ENCODE peak calls at places on chromosomes 11 and 22, in seven cellular contexts. G is HL-60, B is IMR-90, T is AG04450, J is endothelial cell of umbilical vein, P is AG10803, C is vagina. L is an unnamed sample.

GRCh38 chr11:23023319-23023718 is 163.0 kb upstream of the CCDC179 start:
- DNase-seq in J (no peak), G (no peak), B (peak), T (no peak), P (no peak), C (no peak), L (no peak)

GRCh38 chr11:95515379-95515778 is 274.2 kb downstream of the FAM76B start:
- DNase-seq in C (no peak), T (no peak), G (no peak), J (no peak), B (peak), P (no peak), L (no peak)

GRCh38 chr11:35354644-35355043 is 64.7 kb downstream of the SLC1A2 start:
- DNase-seq in G (no peak), T (no peak), P (peak), C (no peak), J (no peak), B (peak), L (no peak)

GRCh38 chr11:111445586-111445985 is 66.5 kb upstream of the POU2AF1 start:
- DNase-seq in B (peak), C (no peak), J (peak), G (no peak), P (peak), T (no peak), L (no peak)

GRCh38 chr22:38967451-38968450 is 10.3 kb downstream of the APOBEC3A start:
- DNase-seq in J (no peak), G (peak), B (no peak), T (no peak), C (no peak), P (no peak), L (no peak)

GRCh38 chr11:124799384-124800225 is 601 bp downstream of the MSANTD2 start:
- DNase-seq in B (peak), C (no peak), G (peak), J (peak), P (peak), T (no peak), L (no peak)

GRCh38 chr22:46797355-46797754 is 34.9 kb downstream of the TBC1D22A start:
- DNase-seq in P (peak), C (peak), G (peak), B (peak), T (no peak), J (no peak), L (no peak)

GRCh38 chr22:45583504-45583903 is 80.8 kb downstream of the FBLN1 start:
- DNase-seq in T (no peak), C (no peak), J (no peak), G (peak), P (no peak), B (no peak), L (no peak)

GRCh38 chr11:15901790-15902189 is 454.6 kb downstream of the SOX6 start:
- DNase-seq in G (no peak), C (no peak), T (no peak), J (no peak), P (no peak), B (no peak), L (no peak)

GRCh38 chr11:75066061-75066460 is 30.6 kb downstream of the OR2AT4 start:
- DNase-seq in B (peak), G (no peak), T (no peak), C (no peak), J (no peak), P (no peak), L (no peak)

GRCh38 chr11:13440100-13440855 is 22.7 kb downstream of the BTBD10 start:
- DNase-seq in P (peak), B (peak), G (no peak), J (peak), T (peak), C (no peak), L (peak)

GRCh38 chr11:130816516-130816915 is 99.8 kb downstream of the SNX19 start:
- DNase-seq in P (peak), B (no peak), C (no peak), G (no peak), J (no peak), T (no peak), L (no peak)

GRCh38 chr11:130815074-130815802 is 101.0 kb downstream of the SNX19 start:
- DNase-seq in B (no peak), T (no peak), C (no peak), J (no peak), P (no peak), G (no peak), L (no peak)

GRCh38 chr11:130815921-130816320 is 100.4 kb downstream of the SNX19 start:
- DNase-seq in G (no peak), P (no peak), T (no peak), J (no peak), C (no peak), B (no peak), L (no peak)

GRCh38 chr11:130817608-130817944 is 98.7 kb downstream of the SNX19 start:
- DNase-seq in P (peak), T (peak), C (no peak), B (peak), J (no peak), G (peak), L (peak)

DNA sequence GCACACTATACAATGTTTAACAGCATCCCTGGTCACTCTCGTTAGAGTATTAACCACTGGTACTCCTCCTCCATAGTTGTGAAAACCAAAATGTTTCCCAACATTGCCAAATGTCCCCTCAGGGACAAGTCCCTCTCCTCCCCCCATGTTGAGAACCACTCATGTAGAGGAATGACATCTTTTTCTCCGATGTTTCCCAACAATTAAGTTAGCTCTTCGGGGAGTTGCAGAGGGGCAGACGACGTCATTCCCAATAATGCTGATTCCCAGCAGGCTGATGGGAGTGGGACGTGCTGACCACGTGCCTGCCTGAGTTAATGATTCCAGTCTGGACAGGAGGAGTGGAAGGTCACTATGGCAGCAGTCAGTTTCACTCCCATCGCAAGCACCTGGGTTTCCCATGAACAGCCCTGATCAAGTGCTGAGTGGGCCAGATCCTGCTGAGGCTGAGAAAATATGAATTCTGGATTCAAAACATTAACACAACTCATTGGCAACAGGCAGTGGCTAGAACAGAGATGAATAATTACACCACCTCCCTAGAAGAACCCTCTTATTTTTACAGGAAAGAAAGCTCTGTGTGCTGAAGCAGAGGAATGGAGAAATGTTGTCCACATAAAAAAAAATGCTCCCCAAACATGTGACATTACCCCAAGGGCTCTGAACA is 99.2 kb downstream of the SNX19 start:
- DNase-seq in T (no peak), B (no peak), P (peak), J (no peak), G (no peak), C (no peak), L (no peak)
- H3K4me3 ChIP-seq in T (no peak), B (no peak), P (no peak), J (no peak), G (no peak), C (no peak), L (no peak)

GRCh38 chr11:9763301-9763700 is 99.4 kb downstream of the SWAP70 start:
- DNase-seq in G (no peak), B (no peak), P (no peak), J (no peak), C (no peak), T (no peak), L (no peak)
- TF ChIP-seq CTCF in G (no peak), B (no peak), P (no peak), J (no peak), C (no peak), T (no peak), L (no peak)

DNA sequence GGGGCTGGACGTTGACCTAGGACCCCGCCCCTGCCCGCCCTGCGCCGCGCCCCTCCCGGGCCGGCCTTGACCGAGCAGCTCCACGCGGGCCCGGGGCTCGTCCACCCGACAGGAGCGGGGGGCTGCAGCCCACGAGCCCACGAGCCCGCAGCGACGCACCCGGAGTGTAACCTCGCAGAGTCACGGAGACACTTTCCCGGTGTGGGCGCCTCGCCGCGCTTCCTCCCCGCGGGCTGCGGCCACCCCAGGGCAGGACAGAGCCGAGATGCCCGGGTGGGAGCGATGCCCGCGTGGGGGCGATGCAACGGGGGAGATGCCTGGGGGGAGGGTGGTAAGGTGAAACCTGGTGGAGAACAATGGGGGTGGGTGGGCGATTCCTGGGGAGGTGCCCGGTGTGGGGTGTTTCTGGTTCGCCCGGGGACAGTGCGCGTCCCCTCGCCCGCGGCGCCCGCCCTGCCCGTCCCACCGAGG is 4.9 kb upstream of the ZBED4 start:
- DNase-seq in B (no peak), J (no peak), C (no peak), T (no peak), G (no peak), P (no peak), L (no peak)
- H3K4me3 ChIP-seq in B (peak), J (no peak), C (peak), T (peak), G (peak), P (no peak), L (peak)

GRCh38 chr22:43173976-43174720 is 12.8 kb downstream of the TTLL12 start:
- DNase-seq in G (no peak), C (no peak), J (no peak), P (no peak), B (no peak), T (no peak), L (no peak)
- TF ChIP-seq CTCF in G (no peak), C (no peak), J (no peak), P (no peak), B (no peak), T (no peak), L (no peak)

DNA sequence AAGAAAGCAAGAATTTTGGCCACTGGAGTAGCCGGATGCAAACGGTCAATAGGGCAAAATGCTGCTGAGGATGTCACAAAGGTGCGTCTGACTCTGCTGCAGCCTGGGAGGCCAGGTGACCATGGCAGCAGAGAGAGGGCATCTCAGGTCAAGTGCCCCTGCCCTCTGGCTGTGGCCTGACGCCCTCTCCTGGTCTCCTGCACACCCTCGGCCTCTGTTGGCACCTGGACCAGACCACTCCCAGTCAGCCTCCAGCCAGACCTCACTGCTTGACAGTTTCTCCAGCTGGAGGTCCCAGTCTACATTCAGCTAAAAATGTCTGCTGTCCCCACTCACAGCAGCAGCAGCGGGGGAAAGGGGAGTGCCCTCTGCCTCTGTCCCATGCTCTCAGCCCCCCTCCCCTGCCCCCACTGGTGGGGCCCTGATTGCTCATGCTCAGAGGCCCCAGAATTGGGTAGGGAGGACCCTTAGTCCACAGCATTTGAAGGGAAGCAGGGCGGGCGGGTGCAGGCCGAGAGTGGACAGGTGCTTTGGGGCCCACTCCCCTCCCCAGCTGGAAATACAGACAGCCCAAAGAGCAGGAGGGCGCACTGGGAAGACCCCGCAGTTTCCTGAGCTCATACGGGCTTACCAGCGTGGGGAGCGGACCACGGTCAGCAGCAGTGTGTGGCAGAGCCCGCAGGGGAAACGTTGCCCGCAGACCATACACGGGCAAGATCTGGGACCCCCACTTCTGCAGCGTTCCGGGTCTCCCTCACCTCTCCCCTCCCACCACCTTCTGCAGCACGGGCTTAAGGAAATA is 1.6 kb upstream of the BRSK2 start:
- DNase-seq in C (no peak), G (no peak), T (no peak), J (no peak), B (no peak), P (no peak), L (no peak)
- H3K4me3 ChIP-seq in C (no peak), G (no peak), T (peak), J (no peak), B (peak), P (no peak), L (no peak)

GRCh38 chr22:37474447-37475090 is 11.6 kb downstream of the MFNG start:
- DNase-seq in T (no peak), J (no peak), P (no peak), C (no peak), B (no peak), G (no peak), L (no peak)

GRCh38 chr22:37470087-37470445 is 16.1 kb downstream of the MFNG start:
- DNase-seq in P (peak), T (no peak), G (no peak), B (no peak), C (no peak), J (no peak), L (no peak)

GRCh38 chr22:37473437-37473946 is 12.7 kb downstream of the MFNG start:
- DNase-seq in G (no peak), T (no peak), P (no peak), B (no peak), J (no peak), C (no peak), L (no peak)

GRCh38 chr22:37471721-37472417 is 14.3 kb downstream of the MFNG start:
- DNase-seq in C (no peak), B (no peak), G (no peak), T (no peak), J (no peak), P (no peak), L (no peak)

DNA sequence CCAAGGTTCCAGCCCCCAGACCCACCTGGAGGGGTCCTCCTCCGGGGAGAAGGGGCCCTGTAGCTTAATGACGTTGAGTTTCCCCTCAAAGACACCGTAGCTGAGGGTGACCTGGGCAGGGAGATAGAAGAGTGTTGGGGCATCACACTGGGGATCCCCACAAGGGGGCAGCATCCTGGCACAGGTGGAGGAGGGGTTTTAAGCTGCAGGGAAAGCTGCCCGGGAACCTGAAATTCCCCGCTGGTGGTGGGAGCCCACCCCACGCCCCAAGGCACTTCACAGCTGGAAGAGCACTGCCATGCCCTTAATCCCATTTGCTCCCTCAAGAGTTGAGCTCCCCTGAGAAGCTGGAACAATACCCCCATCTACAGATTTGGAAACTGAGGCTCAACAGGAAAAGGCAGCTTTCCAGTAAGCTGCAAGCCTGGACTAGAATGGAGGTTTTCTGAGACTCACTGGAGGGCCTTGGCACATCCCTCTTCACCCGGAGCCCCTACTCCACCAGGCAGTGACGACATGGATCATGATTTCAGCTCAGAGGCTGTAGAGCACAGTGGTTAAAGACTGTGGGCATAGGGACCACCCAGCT is 13.7 kb downstream of the MFNG start:
- DNase-seq in T (no peak), P (peak), G (no peak), J (no peak), C (no peak), B (peak), L (no peak)
- TF ChIP-seq CTCF in T (peak), P (peak), G (peak), J (peak), C (no peak), B (peak), L (peak)

GRCh38 chr11:46279393-46280099 is 2.1 kb downstream of the CREB3L1 start:
- DNase-seq in J (peak), T (no peak), B (peak), C (no peak), G (no peak), P (peak), L (no peak)

GRCh38 chr11:46275964-46276641 is 1.4 kb upstream of the CREB3L1 start:
- DNase-seq in B (no peak), G (no peak), J (no peak), T (no peak), C (no peak), P (no peak), L (no peak)

GRCh38 chr11:46277623-46278386 is at the start of gene CREB3L1:
- DNase-seq in T (no peak), G (no peak), P (peak), C (no peak), J (no peak), B (no peak), L (no peak)

GRCh38 chr11:46278387-46279173 is 1.1 kb downstream of the CREB3L1 start:
- DNase-seq in C (no peak), G (peak), J (no peak), T (no peak), B (peak), P (peak), L (no peak)

GRCh38 chr11:46277313-46277622 is 194 bp upstream of the CREB3L1 start:
- DNase-seq in P (no peak), T (no peak), C (no peak), B (peak), J (peak), G (no peak), L (no peak)
- H3K4me3 ChIP-seq in P (peak), T (peak), C (peak), B (peak), J (no peak), G (no peak), L (peak)

GRCh38 chr22:18997925-18998315 is 61.8 kb upstream of the PRODH start:
- DNase-seq in C (no peak), P (no peak), T (no peak), B (no peak), J (no peak), G (no peak), L (no peak)

GRCh38 chr22:18999416-18999815 is 63.3 kb upstream of the PRODH start:
- DNase-seq in T (no peak), J (no peak), C (no peak), B (no peak), P (no peak), G (no peak), L (no peak)

GRCh38 chr22:19001204-19001603 is 65.1 kb upstream of the PRODH start:
- DNase-seq in C (no peak), J (no peak), G (no peak), P (no peak), B (no peak), T (no peak), L (no peak)

GRCh38 chr22:18997306-18997924 is 61.3 kb upstream of the PRODH start:
- DNase-seq in J (no peak), G (no peak), C (no peak), B (no peak), T (no peak), P (no peak), L (no peak)

GRCh38 chr22:18998998-18999397 is 62.9 kb upstream of the PRODH start:
- DNase-seq in C (no peak), J (no peak), B (no peak), T (no peak), P (no peak), G (no peak), L (no peak)
- TF ChIP-seq CTCF in C (no peak), J (peak), B (peak), T (peak), P (no peak), G (no peak), L (peak)